ENCODE peak calls at places on chromosomes 12 and 14, in four cellular contexts. W, P, G and F are unnamed samples.

GRCh38 chr14:80489513-80489912 is 278.2 kb upstream of the DIO2 start:
- DNase-seq in W (no peak), P (no peak), G (no peak), F (no peak)

GRCh38 chr14:78005325-78005724 is 164.8 kb upstream of the NRXN3 start:
- DNase-seq in W (no peak), P (no peak), G (no peak), F (no peak)

GRCh38 chr14:77153802-77154201 is 12.2 kb upstream of the ZDHHC22 start:
- DNase-seq in W (no peak), P (no peak), G (no peak), F (no peak)

GRCh38 chr14:52067873-52068740 is 752 bp downstream of the NID2 start:
- DNase-seq in W (peak; percentile 72), P (peak; percentile 32), G (peak; percentile 67), F (no peak)

GRCh38 chr14:102295301-102295700 is 9.7 kb downstream of the MOK start:
- DNase-seq in W (peak; percentile 30), P (no peak), G (no peak), F (no peak)

GRCh38 chr12:30134229-30134628 is 350.5 kb upstream of the TMTC1 start:
- DNase-seq in W (no peak), P (no peak), G (no peak), F (peak; percentile 24)

GRCh38 chr14:71438684-71439083 is 493.5 kb upstream of the RGS6 start:
- DNase-seq in W (no peak), P (no peak), G (no peak), F (no peak)

GRCh38 chr14:68800361-68800760 is 7.5 kb upstream of the ZFP36L1 start:
- DNase-seq in W (peak; percentile 71), P (no peak), G (no peak), F (no peak)

GRCh38 chr12:116492703-116493324 is 66.4 kb upstream of the MAP1LC3B2 start:
- DNase-seq in W (peak; percentile 59), P (no peak), G (no peak), F (peak; percentile 24)

GRCh38 chr14:92599786-92600185 is 86.2 kb downstream of the RIN3 start:
- DNase-seq in W (no peak), P (no peak), G (no peak), F (no peak)

GRCh38 chr14:93337143-93337753 is 4.4 kb upstream of the BTBD7 start:
- DNase-seq in W (no peak), P (no peak), G (no peak), F (peak; percentile 43)

GRCh38 chr12:109485201-109485600 is 7.8 kb downstream of the UBE3B start:
- DNase-seq in W (no peak), P (no peak), G (no peak), F (no peak)

GRCh38 chr14:79708991-79709390 is 502.3 kb downstream of the DIO2 start:
- DNase-seq in W (no peak), P (no peak), G (no peak), F (no peak)

GRCh38 chr12:56081393-56082347 is 1.7 kb downstream of the ERBB3 start:
- DNase-seq in W (no peak), P (no peak), G (no peak), F (no peak)

GRCh38 chr14:79193689-79194477 is 1017.4 kb downstream of the DIO2 start:
- DNase-seq in W (no peak), P (no peak), G (no peak), F (no peak)

GRCh38 chr14:20631821-20632389 is 9.6 kb downstream of the OR6S1 start:
- DNase-seq in W (peak; percentile 76), P (peak; percentile 77), G (peak; percentile 76), F (no peak)

GRCh38 chr12:168763-169525 is 45.0 kb downstream of the SLC6A12 start:
- DNase-seq in W (peak; percentile 18), P (no peak), G (no peak), F (no peak)
- H3K4me1 ChIP-seq in W (no peaks in the 10 kb centered on the region), P (no peaks in the 10 kb centered on the region), G (no peaks in the 10 kb centered on the region), F (peaks cover 30% of the 10 kb centered on the region)

GRCh38 chr12:34340534-34341361 is 318.5 kb downstream of the ALG10 start:
- DNase-seq in W (no peak), P (no peak), G (no peak), F (no peak)
- H3K4me3 ChIP-seq in W (no peak overlapping the region), P (no peak overlapping the region), G (no peak overlapping the region), F (no peak overlapping the region)

GRCh38 chr12:122982963-122983788 is 2.7 kb downstream of the ARL6IP4 start:
- DNase-seq in W (no peak), P (no peak), G (no peak), F (no peak)

GRCh38 chr12:122985590-122986257 is 5.2 kb downstream of the ARL6IP4 start:
- DNase-seq in W (no peak), P (no peak), G (no peak), F (no peak)

GRCh38 chr12:122984612-122985358 is 4.3 kb downstream of the ARL6IP4 start:
- DNase-seq in W (no peak), P (peak; percentile 47), G (no peak), F (no peak)

GRCh38 chr12:122982494-122982850 is 2.0 kb downstream of the ARL6IP4 start:
- DNase-seq in W (no peak), P (no peak), G (no peak), F (no peak)

GRCh38 chr12:122983789-122984515 is 3.5 kb downstream of the ARL6IP4 start:
- DNase-seq in W (no peak), P (no peak), G (no peak), F (no peak)
- H3K4me1 ChIP-seq in W (peaks cover 46% of the 10 kb centered on the region), P (peaks cover 45% of the 10 kb centered on the region), G (peaks cover 51% of the 10 kb centered on the region), F (no peaks in the 10 kb centered on the region)

GRCh38 chr14:61461808-61462275 is 140.5 kb downstream of the PRKCH start:
- DNase-seq in W (peak; percentile 90), P (no peak), G (no peak), F (peak; percentile 39)

GRCh38 chr14:61460063-61460462 is 138.7 kb downstream of the PRKCH start:
- DNase-seq in W (no peak), P (no peak), G (no peak), F (no peak)

GRCh38 chr14:61463664-61464063 is 142.3 kb downstream of the PRKCH start:
- DNase-seq in W (no peak), P (no peak), G (no peak), F (no peak)

GRCh38 chr14:61460853-61461611 is 139.7 kb downstream of the PRKCH start:
- DNase-seq in W (no peak), P (no peak), G (no peak), F (peak; percentile 11)

DNA sequence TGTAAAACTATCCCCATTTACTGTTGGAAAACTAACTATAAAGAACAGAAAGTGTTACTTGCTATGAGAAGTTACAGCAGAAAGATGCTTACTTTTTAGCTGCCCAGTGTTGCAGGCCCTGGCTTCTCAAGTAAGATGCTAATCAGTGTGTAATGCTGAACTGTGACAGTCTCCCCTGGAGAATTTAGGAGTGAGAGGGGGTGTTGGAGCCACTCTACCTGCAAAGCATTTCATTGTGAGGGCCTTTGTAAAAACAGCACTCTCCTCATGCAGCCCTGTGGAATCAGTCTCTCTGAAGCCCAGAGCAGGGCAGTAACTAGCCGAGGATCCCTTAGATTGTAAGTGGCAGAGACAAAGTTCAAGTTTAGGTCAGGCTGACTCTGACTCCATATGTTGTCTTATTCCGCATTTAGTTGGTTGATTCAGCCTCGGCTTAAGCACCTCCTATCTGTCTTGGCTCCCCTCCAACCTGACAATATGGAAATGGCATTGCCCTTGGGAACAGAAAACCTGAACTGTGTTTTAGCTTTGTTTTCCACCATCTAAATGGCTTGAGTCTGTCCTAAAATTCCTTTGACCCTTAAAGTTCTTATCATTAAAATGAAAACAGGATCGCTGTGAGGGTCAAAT is 141.3 kb downstream of the PRKCH start:
- DNase-seq in W (peak; percentile 73), P (no peak), G (no peak), F (no peak)
- H3K4me3 ChIP-seq in W (peak overlapping the region; percentile 7), P (no peak overlapping the region), G (no peak overlapping the region), F (no peak overlapping the region)

DNA sequence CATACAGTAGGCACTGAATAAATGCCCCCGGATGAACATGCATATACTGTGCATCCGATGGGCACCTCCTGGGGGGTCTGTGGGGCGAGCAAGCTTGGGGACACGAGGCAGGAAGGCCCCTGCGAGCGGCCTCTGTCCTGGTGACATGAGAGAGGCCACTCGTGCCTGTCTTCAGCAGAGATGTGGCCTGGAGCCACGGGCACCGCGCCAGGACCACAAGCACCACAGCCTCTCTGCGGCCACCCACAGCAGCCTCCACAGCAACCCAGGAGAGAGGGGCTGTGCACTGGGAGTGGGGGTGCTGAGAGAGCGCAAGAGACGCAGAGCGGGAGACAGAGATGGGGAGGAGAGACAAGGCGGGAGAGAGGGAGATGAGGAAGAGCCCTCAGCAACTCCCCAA is 118.5 kb downstream of the RFLNA start:
- DNase-seq in W (no peak), P (no peak), G (no peak), F (no peak)
- H3K4me1 ChIP-seq in W (peaks cover 33% of the 10 kb centered on the region), P (peaks cover 50% of the 10 kb centered on the region), G (peaks cover 6% of the 10 kb centered on the region), F (no peaks in the 10 kb centered on the region)

DNA sequence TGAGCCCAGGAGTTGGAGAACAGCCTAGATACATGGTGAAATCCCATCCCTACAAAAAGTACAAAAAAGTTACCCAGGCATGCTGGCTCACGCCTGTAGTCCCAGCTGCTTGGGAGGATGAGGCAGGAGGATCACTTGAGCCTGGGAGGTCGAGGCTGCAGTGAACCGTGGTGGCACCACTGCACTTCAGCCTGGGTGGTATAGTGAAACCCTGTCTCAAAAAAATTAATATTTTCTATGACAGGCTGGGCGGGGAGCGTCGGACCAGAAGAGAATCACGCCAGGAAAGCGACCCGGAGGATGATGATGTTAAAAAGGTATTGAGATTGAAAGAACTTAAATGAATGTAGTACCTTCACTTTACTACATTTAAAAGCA is 2.1 kb downstream of the PNN start:
- DNase-seq in W (no peak), P (no peak), G (no peak), F (no peak)
- H3K4me3 ChIP-seq in W (no peak overlapping the region), P (peak overlapping the region; percentile 90), G (peak overlapping the region; percentile 75), F (no peak overlapping the region)

GRCh38 chr14:54629635-54630360 is 62.9 kb downstream of the SAMD4A start:
- DNase-seq in W (no peak), P (no peak), G (no peak), F (no peak)
- H3K4me1 ChIP-seq in W (peaks cover 31% of the 10 kb centered on the region), P (peaks cover 55% of the 10 kb centered on the region), G (peaks cover 46% of the 10 kb centered on the region), F (peaks cover 31% of the 10 kb centered on the region)

GRCh38 chr12:67519824-67520433 is 128.6 kb upstream of the DYRK2 start:
- DNase-seq in W (no peak), P (no peak), G (no peak), F (no peak)
- H3K4me3 ChIP-seq in W (no peak overlapping the region), P (no peak overlapping the region), G (no peak overlapping the region), F (no peak overlapping the region)

DNA sequence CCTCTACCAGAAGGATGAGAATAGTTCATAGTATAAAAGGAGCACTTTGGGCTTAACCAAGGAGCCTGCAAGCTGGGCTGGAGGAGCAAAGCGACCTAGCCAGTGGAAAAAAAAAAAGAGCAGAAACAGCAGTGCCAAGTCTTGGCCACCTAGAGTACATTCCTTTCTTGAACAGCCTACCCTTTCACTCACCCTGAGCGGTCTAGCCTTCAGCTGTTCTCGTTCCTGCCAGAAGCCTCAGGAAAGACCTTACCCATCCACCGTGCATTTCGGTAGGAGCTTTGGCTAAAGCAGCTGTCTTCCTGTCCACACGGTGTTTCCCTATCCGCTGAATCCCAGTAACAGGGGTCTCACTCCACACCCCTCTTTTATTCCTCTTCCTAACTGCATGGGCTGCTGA is 88.7 kb upstream of the METAP2 start:
- DNase-seq in W (peak; percentile 94), P (peak; percentile 39), G (no peak), F (no peak)
- H3K4me1 ChIP-seq in W (peaks cover 27% of the 10 kb centered on the region), P (peaks cover 23% of the 10 kb centered on the region), G (no peaks in the 10 kb centered on the region), F (no peaks in the 10 kb centered on the region)

GRCh38 chr12:12486661-12487240 is 75.9 kb downstream of the DUSP16 start:
- DNase-seq in W (no peak), P (no peak), G (no peak), F (no peak)
- H3K4me3 ChIP-seq in W (no peak overlapping the region), P (no peak overlapping the region), G (no peak overlapping the region), F (no peak overlapping the region)